ENCODE peak calls at places on chromosome 19, in eight cellular contexts. A, Q, F, U, Z, T, M and R are unnamed samples.

GRCh38 chr19:35963514-35963913 is 27.3 kb downstream of the LRFN3 start:
- DNase-seq in U (no peak), F (peak; percentile 66), T (peak; percentile 87), Q (peak; percentile 71), A (no peak), Z (peak; percentile 26), M (no peak), R (no peak)

GRCh38 chr19:33519416-33519815 is 2.2 kb downstream of the PEPD start:
- DNase-seq in U (no peak), M (no peak), T (no peak), F (no peak), Q (no peak), A (no peak), Z (no peak), R (no peak)

GRCh38 chr19:32176591-32176990 is 168.8 kb upstream of the ZNF507 start:
- DNase-seq in Q (no peak), T (no peak), F (no peak), M (no peak), Z (no peak), U (no peak), A (no peak), R (no peak)

GRCh38 chr19:15256708-15257331 is 24.6 kb upstream of the EPHX3 start:
- DNase-seq in A (no peak), U (no peak), M (no peak), Q (no peak), T (no peak), F (no peak), Z (no peak), R (no peak)

GRCh38 chr19:46670874-46671273 is 9.9 kb upstream of the DACT3 start:
- DNase-seq in Z (no peak), A (no peak), M (no peak), U (no peak), T (no peak), Q (peak; percentile 28), F (no peak), R (no peak)

GRCh38 chr19:28318469-28319179 is 894.3 kb downstream of the UQCRFS1 start:
- DNase-seq in T (no peak), A (no peak), F (no peak), U (no peak), Q (no peak), Z (no peak), M (no peak), R (no peak)

GRCh38 chr19:42088471-42089190 is 12.7 kb downstream of the ZNF574 start:
- DNase-seq in Z (no peak), Q (no peak), T (no peak), F (no peak), M (no peak), A (no peak), U (no peak), R (no peak)

GRCh38 chr19:51687791-51688664 is 5.1 kb upstream of the SPACA6 start:
- DNase-seq in M (peak; percentile 14), Q (peak; percentile 42), T (peak; percentile 67), Z (peak; percentile 53), U (peak; percentile 39), F (no peak), A (no peak), R (peak; percentile 74)

GRCh38 chr19:29724102-29724641 is 9.1 kb upstream of the C19orf12 start:
- DNase-seq in Q (peak; percentile 5), M (peak; percentile 16), U (no peak), Z (no peak), T (peak; percentile 37), A (no peak), F (peak; percentile 32), R (peak; percentile 56)